ENCODE peak calls at places on chromosomes 4 and X, in five cellular contexts. Y, X, W, N and F are unnamed samples.

GRCh38 chrX:47179928-47180255 is 13.7 kb upstream of the UBA1 start:
- DNase-seq in W (no peak), N (no peak), X (no peak), Y (no peak), F (no peak)

GRCh38 chr4:152431287-152431686 is 104.6 kb downstream of the FBXW7 start:
- DNase-seq in X (no peak), Y (no peak), N (no peak), W (no peak), F (no peak)

GRCh38 chrX:100647095-100647494 is 3.1 kb downstream of the SRPX2 start:
- DNase-seq in Y (peak; percentile 82), X (no peak), W (no peak), N (no peak), F (no peak)

GRCh38 chrX:19303216-19303880 is 40.4 kb upstream of the PDHA1 start:
- DNase-seq in X (peak; percentile 19), Y (peak; percentile 64), N (no peak), W (no peak), F (no peak)

GRCh38 chr4:169621754-169622481 is 1.5 kb downstream of the CLCN3 start:
- DNase-seq in Y (peak; percentile 61), N (no peak), W (peak; percentile 49), X (peak; percentile 55), F (no peak)

GRCh38 chr4:55758081-55758480 is 61.5 kb upstream of the EXOC1L start:
- DNase-seq in W (no peak), N (no peak), X (no peak), Y (no peak), F (no peak)

GRCh38 chr4:25180524-25181131 is 20.4 kb upstream of the SEPSECS start:
- DNase-seq in W (no peak), Y (peak; percentile 62), X (peak; percentile 22), N (no peak), F (no peak)

GRCh38 chr4:165207431-165208321 is at the start of gene KLHL2:
- DNase-seq in Y (peak; percentile 83), W (peak; percentile 56), X (peak; percentile 34), N (peak; percentile 85), F (peak; percentile 94)

GRCh38 chr4:163815776-163816175 is 321.3 kb downstream of the TMA16 start:
- DNase-seq in X (no peak), Y (no peak), N (no peak), W (no peak), F (no peak)

GRCh38 chr4:133839326-133839725 is 362.3 kb downstream of the PABPC4L start:
- DNase-seq in X (no peak), Y (peak; percentile 9), W (no peak), N (no peak), F (no peak)

GRCh38 chr4:156536661-156537060 is 434.9 kb downstream of the PDGFC start:
- DNase-seq in X (peak; percentile 48), W (no peak), N (no peak), Y (no peak), F (no peak)

GRCh38 chr4:64144994-64145393 is 264.3 kb downstream of the TECRL start:
- DNase-seq in X (no peak), W (no peak), Y (no peak), N (no peak), F (no peak)

GRCh38 chr4:1598641-1599481 is 85.3 kb downstream of the FAM53A start:
- DNase-seq in Y (no peak), W (no peak), N (no peak), X (no peak), F (peak; percentile 39)

GRCh38 chr4:89868999-89869589 is 25.6 kb upstream of the MMRN1 start:
- DNase-seq in N (no peak), W (no peak), Y (peak; percentile 33), X (no peak), F (no peak)

GRCh38 chr4:150363721-150364688 is 217.9 kb upstream of the MAB21L2 start:
- DNase-seq in W (no peak), Y (no peak), X (no peak), N (no peak), F (no peak)

GRCh38 chr4:186255122-186255521 is 10.9 kb upstream of the F11 start:
- DNase-seq in Y (no peak), W (no peak), X (no peak), N (no peak), F (no peak)

GRCh38 chrX:136587532-136587931 is 55.5 kb downstream of the VGLL1 start:
- DNase-seq in X (no peak), W (no peak), Y (no peak), N (no peak), F (no peak)

GRCh38 chrX:123085311-123085940 is 98.7 kb upstream of the GRIA3 start:
- DNase-seq in Y (no peak), N (no peak), W (no peak), X (peak; percentile 0), F (no peak)

GRCh38 chr4:3936184-3936583 is 170.0 kb downstream of the ADRA2C start:
- DNase-seq in N (no peak), X (no peak), W (no peak), Y (no peak), F (no peak)

GRCh38 chrX:40152706-40153334 is 55.1 kb upstream of the BCOR start:
- DNase-seq in N (no peak), Y (no peak), X (no peak), W (no peak), F (peak; percentile 76)

GRCh38 chr4:107094976-107095375 is 58.9 kb upstream of the DKK2 start:
- DNase-seq in X (no peak), Y (peak; percentile 3), W (no peak), N (no peak), F (no peak)

GRCh38 chr4:53477038-53477565 is 99.7 kb downstream of the FIP1L1 start:
- DNase-seq in W (no peak), Y (peak; percentile 18), N (no peak), X (no peak), F (no peak)

GRCh38 chr4:186058980-186059316 is 10.0 kb upstream of the TLR3 start:
- DNase-seq in X (no peak), W (no peak), N (no peak), Y (no peak), F (no peak)

GRCh38 chr4:1593458-1593857 is 90.7 kb downstream of the FAM53A start:
- DNase-seq in Y (no peak), X (no peak), N (no peak), W (no peak), F (peak; percentile 20)

GRCh38 chr4:110514889-110515479 is 39.0 kb downstream of the ENPEP start:
- DNase-seq in W (no peak), N (no peak), Y (peak; percentile 57), X (peak; percentile 46), F (no peak)

GRCh38 chr4:77856152-77856551 is 6.5 kb upstream of the MRPL1 start:
- DNase-seq in W (no peak), Y (no peak), X (no peak), N (no peak), F (no peak)

GRCh38 chr4:112859456-112860184 is 189.8 kb upstream of the ANK2 start:
- DNase-seq in Y (no peak), N (no peak), X (no peak), W (no peak), F (no peak)